ENCODE peak calls at places on chromosomes 16 and 17, in six cellular contexts. One of them, this sample, is unnamed.

GRCh38 chr16:66447491-66447890 is 20.4 kb downstream of the BEAN1 start:
- DNase-seq in body of pancreas: no peak
- DNase-seq in HCT116: no peak
- DNase-seq in transverse colon: no peak
- DNase-seq in esophagus muscularis mucosa: no peak
- DNase-seq in breast epithelium: no peak
- DNase-seq in this sample: no peak

GRCh38 chr17:29930399-29931010 is 477 bp upstream of the SSH2 start:
- DNase-seq in body of pancreas: no peak
- DNase-seq in HCT116: no peak
- DNase-seq in transverse colon: peak; percentile 13
- DNase-seq in esophagus muscularis mucosa: no peak
- DNase-seq in breast epithelium: no peak
- DNase-seq in this sample: no peak

GRCh38 chr17:49817993-49818392 is 29.5 kb downstream of the KAT7 start:
- DNase-seq in body of pancreas: no peak
- DNase-seq in HCT116: no peak
- DNase-seq in transverse colon: no peak
- DNase-seq in esophagus muscularis mucosa: no peak
- DNase-seq in breast epithelium: no peak
- DNase-seq in this sample: no peak

GRCh38 chr17:4559139-4559791 is 1.1 kb downstream of the GGT6 start:
- DNase-seq in body of pancreas: peak; percentile 51
- DNase-seq in HCT116: no peak
- DNase-seq in transverse colon: peak; percentile 51
- DNase-seq in esophagus muscularis mucosa: no peak
- DNase-seq in breast epithelium: no peak
- DNase-seq in this sample: peak; percentile 51

GRCh38 chr17:35046740-35047283 is 16.7 kb downstream of the RFFL start:
- DNase-seq in body of pancreas: peak; percentile 16
- DNase-seq in HCT116: no peak
- DNase-seq in transverse colon: no peak
- DNase-seq in esophagus muscularis mucosa: no peak
- DNase-seq in breast epithelium: no peak
- DNase-seq in this sample: no peak

GRCh38 chr17:58329035-58329807 is 626 bp upstream of the TSPOAP1 start:
- DNase-seq in body of pancreas: peak; percentile 74
- DNase-seq in HCT116: no peak
- DNase-seq in transverse colon: peak; percentile 53
- DNase-seq in esophagus muscularis mucosa: no peak
- DNase-seq in breast epithelium: no peak
- DNase-seq in this sample: peak; percentile 37

GRCh38 chr16:74577882-74578366 is 29.0 kb downstream of the GLG1 start:
- DNase-seq in body of pancreas: no peak
- DNase-seq in HCT116: peak; percentile 94
- DNase-seq in transverse colon: no peak
- DNase-seq in esophagus muscularis mucosa: no peak
- DNase-seq in breast epithelium: no peak
- DNase-seq in this sample: no peak

GRCh38 chr16:84957192-84957591 is 54.1 kb downstream of the ZDHHC7 start:
- DNase-seq in body of pancreas: no peak
- DNase-seq in HCT116: no peak
- DNase-seq in transverse colon: no peak
- DNase-seq in esophagus muscularis mucosa: no peak
- DNase-seq in breast epithelium: no peak
- DNase-seq in this sample: no peak

GRCh38 chr16:14400285-14400977 is 229.6 kb downstream of the PARN start:
- DNase-seq in body of pancreas: no peak
- DNase-seq in HCT116: no peak
- DNase-seq in transverse colon: no peak
- DNase-seq in esophagus muscularis mucosa: no peak
- DNase-seq in breast epithelium: no peak
- DNase-seq in this sample: no peak

GRCh38 chr17:80005360-80006338 is 30.0 kb downstream of the TBC1D16 start:
- DNase-seq in body of pancreas: peak; percentile 57
- DNase-seq in HCT116: peak; percentile 40
- DNase-seq in transverse colon: peak; percentile 44
- DNase-seq in esophagus muscularis mucosa: no peak
- DNase-seq in breast epithelium: no peak
- DNase-seq in this sample: peak; percentile 56

DNA sequence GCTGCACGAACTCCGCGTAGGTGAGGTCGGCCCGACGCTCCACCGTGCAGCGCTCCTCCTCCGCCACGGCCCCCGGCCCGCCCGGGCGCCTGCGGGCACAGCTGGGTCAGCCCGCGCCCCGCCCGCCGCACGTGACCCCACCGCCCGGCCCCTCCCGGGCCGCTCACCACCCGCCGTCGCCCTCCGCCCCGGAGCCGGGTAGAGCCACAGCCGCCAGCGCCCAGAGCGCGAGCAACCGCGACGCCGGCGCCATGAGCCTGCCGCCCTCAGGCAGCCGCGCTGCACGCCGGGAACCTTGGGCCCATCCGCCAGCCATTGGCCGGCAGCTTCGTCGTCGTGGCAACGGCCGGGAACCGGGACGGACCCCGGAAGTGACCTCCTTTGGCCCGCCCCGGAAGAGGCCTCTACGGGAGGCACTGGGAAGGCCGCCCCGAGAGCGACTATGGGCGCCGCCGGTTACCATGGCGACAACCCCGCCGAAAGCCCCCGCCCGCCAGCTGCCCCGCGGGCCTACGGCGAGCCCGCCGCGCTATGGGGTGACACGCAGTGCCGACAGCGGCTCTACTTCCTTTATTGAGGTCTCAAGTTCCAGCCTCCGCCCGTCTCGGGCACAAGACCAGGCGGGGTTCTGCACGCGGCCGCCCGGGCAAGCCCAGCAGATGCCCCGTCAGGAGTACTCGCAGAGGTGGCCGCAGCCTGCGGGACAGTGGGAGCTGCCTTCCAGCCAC is at the start of gene JMJD8:
- DNase-seq in body of pancreas: peak; percentile 97
- DNase-seq in HCT116: peak; percentile 89
- DNase-seq in transverse colon: peak; percentile 98
- DNase-seq in esophagus muscularis mucosa: peak; percentile 97
- DNase-seq in breast epithelium: peak; percentile 97
- DNase-seq in this sample: peak; percentile 98
- TF ChIP-seq POLR2A in body of pancreas: peak; percentile 27
- TF ChIP-seq POLR2A in HCT116: peak; percentile 93
- TF ChIP-seq POLR2A in transverse colon: peak; percentile 51
- TF ChIP-seq POLR2A in esophagus muscularis mucosa: peak; percentile 25
- TF ChIP-seq POLR2A in breast epithelium: peak; percentile 38
- TF ChIP-seq POLR2A in this sample: no peak

GRCh38 chr16:69114976-69115355 is 9.5 kb downstream of the HAS3 start:
- DNase-seq in body of pancreas: no peak
- DNase-seq in HCT116: no peak
- DNase-seq in transverse colon: no peak
- DNase-seq in esophagus muscularis mucosa: no peak
- DNase-seq in breast epithelium: no peak
- DNase-seq in this sample: no peak
- H3K36me3 ChIP-seq in body of pancreas: no peaks in the 10 kb centered on the region
- H3K36me3 ChIP-seq in HCT116: peaks cover 92% of the 10 kb centered on the region
- H3K36me3 ChIP-seq in transverse colon: no peaks in the 10 kb centered on the region
- H3K36me3 ChIP-seq in esophagus muscularis mucosa: peaks cover 83% of the 10 kb centered on the region
- H3K36me3 ChIP-seq in breast epithelium: no peaks in the 10 kb centered on the region
- H3K36me3 ChIP-seq in this sample: peaks cover 88% of the 10 kb centered on the region

GRCh38 chr17:77315010-77315409 is 174.2 kb downstream of the SEC14L1 start:
- DNase-seq in body of pancreas: no peak
- DNase-seq in HCT116: no peak
- DNase-seq in transverse colon: peak; percentile 5
- DNase-seq in esophagus muscularis mucosa: no peak
- DNase-seq in breast epithelium: no peak
- DNase-seq in this sample: no peak

GRCh38 chr17:77312061-77312684 is 171.4 kb downstream of the SEC14L1 start:
- DNase-seq in body of pancreas: no peak
- DNase-seq in HCT116: no peak
- DNase-seq in transverse colon: no peak
- DNase-seq in esophagus muscularis mucosa: no peak
- DNase-seq in breast epithelium: no peak
- DNase-seq in this sample: no peak

GRCh38 chr17:77314601-77315000 is 173.8 kb downstream of the SEC14L1 start:
- DNase-seq in body of pancreas: no peak
- DNase-seq in HCT116: no peak
- DNase-seq in transverse colon: peak; percentile 7
- DNase-seq in esophagus muscularis mucosa: no peak
- DNase-seq in breast epithelium: no peak
- DNase-seq in this sample: no peak

GRCh38 chr17:77312786-77313599 is 172.2 kb downstream of the SEC14L1 start:
- DNase-seq in body of pancreas: peak; percentile 47
- DNase-seq in HCT116: no peak
- DNase-seq in transverse colon: peak; percentile 73
- DNase-seq in esophagus muscularis mucosa: no peak
- DNase-seq in breast epithelium: peak; percentile 76
- DNase-seq in this sample: peak; percentile 75

DNA sequence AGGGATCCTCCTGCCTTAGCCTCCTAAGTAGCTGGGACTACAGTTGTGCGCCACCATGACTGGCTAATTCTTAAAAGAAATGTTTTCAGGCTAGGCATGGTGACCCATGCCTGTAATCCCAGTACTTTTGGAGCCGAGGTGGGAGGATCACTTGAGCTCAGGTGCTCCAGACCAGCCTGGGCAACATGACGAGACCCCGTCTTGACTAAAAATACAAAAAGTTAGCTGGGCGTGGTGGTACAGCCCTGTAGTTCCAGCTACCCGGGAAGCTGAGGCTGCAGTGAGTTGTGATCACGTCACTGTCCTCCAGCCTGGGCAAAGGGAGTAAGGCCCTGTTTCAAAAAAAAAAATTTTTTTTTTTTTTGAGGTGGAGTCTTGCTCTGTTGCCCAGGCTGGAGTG is 173.1 kb downstream of the SEC14L1 start:
- DNase-seq in body of pancreas: no peak
- DNase-seq in HCT116: no peak
- DNase-seq in transverse colon: peak; percentile 7
- DNase-seq in esophagus muscularis mucosa: no peak
- DNase-seq in breast epithelium: no peak
- DNase-seq in this sample: no peak
- H3K27ac ChIP-seq in body of pancreas: no peak overlapping the region
- H3K27ac ChIP-seq in HCT116: no peak overlapping the region
- H3K27ac ChIP-seq in transverse colon: peak overlapping the region; percentile 78
- H3K27ac ChIP-seq in esophagus muscularis mucosa: peak overlapping the region; percentile 65
- H3K27ac ChIP-seq in breast epithelium: peak overlapping the region; percentile 63
- H3K27ac ChIP-seq in this sample: peak overlapping the region; percentile 42

GRCh38 chr17:48608921-48609505 is 1.8 kb downstream of the HOXB7 start:
- DNase-seq in body of pancreas: no peak
- DNase-seq in HCT116: no peak
- DNase-seq in transverse colon: no peak
- DNase-seq in esophagus muscularis mucosa: no peak
- DNase-seq in breast epithelium: no peak
- DNase-seq in this sample: no peak

GRCh38 chr17:48611681-48612455 is 1.1 kb upstream of the HOXB7 start:
- DNase-seq in body of pancreas: no peak
- DNase-seq in HCT116: no peak
- DNase-seq in transverse colon: peak; percentile 59
- DNase-seq in esophagus muscularis mucosa: no peak
- DNase-seq in breast epithelium: no peak
- DNase-seq in this sample: no peak

GRCh38 chr17:48611213-48611612 is 396 bp upstream of the HOXB7 start:
- DNase-seq in body of pancreas: no peak
- DNase-seq in HCT116: no peak
- DNase-seq in transverse colon: no peak
- DNase-seq in esophagus muscularis mucosa: no peak
- DNase-seq in breast epithelium: no peak
- DNase-seq in this sample: no peak

GRCh38 chr17:48609754-48610281 is 999 bp downstream of the HOXB7 start:
- DNase-seq in body of pancreas: no peak
- DNase-seq in HCT116: no peak
- DNase-seq in transverse colon: no peak
- DNase-seq in esophagus muscularis mucosa: no peak
- DNase-seq in breast epithelium: no peak
- DNase-seq in this sample: no peak

DNA sequence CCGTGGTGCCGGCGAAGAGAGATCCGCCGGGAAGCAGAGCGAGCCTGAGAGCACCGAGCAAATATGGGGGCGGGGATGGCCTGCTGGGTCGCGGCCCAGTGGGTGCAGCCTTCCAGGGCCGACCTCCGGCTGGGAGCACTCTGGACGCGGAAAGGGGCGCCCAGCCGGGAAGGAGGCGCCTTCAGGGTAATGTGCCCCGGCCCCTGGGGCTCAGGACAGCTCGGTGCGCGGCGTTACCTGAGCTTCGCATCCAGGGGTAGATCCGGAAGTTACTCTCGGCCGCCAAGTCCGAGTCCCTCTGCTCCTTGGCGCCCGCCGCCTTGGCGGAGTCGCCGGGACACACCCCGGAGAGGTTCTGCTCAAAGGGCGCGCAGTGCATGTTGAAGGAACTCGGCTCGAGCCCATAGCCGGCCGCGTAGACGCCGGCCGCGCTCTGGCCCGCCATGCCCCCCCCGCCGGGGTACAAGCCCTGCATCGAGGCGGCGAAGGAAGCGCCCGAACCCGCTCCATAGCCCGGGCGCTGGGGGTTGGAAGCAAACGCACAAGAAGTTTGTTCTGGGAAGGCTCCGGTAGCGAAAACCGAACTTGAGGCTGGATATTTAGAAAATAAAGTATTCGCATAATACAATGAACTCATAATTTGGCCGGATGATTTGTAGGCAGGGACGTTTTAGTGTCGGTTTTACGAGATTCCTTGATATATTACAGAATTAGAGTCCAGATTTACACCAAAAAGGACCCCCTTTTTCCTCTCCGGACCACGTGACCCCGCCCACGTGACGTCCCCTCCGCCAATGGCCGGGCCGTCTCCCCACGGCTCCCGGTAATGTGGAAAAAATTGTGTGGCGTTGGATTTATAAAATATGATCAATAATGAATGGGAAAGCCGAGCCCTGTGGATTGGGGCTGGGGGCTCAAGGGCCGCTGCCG is at the start of gene HOXB7:
- DNase-seq in body of pancreas: no peak
- DNase-seq in HCT116: no peak
- DNase-seq in transverse colon: peak; percentile 88
- DNase-seq in esophagus muscularis mucosa: no peak
- DNase-seq in breast epithelium: no peak
- DNase-seq in this sample: peak; percentile 45
- TF ChIP-seq POLR2A in body of pancreas: no peak
- TF ChIP-seq POLR2A in HCT116: peak; percentile 38
- TF ChIP-seq POLR2A in transverse colon: peak; percentile 89
- TF ChIP-seq POLR2A in esophagus muscularis mucosa: no peak
- TF ChIP-seq POLR2A in breast epithelium: no peak
- TF ChIP-seq POLR2A in this sample: no peak

GRCh38 chr16:10298416-10298815 is 87.4 kb upstream of the ATF7IP2 start:
- DNase-seq in body of pancreas: no peak
- DNase-seq in HCT116: no peak
- DNase-seq in transverse colon: no peak
- DNase-seq in esophagus muscularis mucosa: no peak
- DNase-seq in breast epithelium: no peak
- DNase-seq in this sample: no peak

GRCh38 chr16:10297341-10298006 is 88.4 kb upstream of the ATF7IP2 start:
- DNase-seq in body of pancreas: peak; percentile 40
- DNase-seq in HCT116: no peak
- DNase-seq in transverse colon: peak; percentile 32
- DNase-seq in esophagus muscularis mucosa: no peak
- DNase-seq in breast epithelium: no peak
- DNase-seq in this sample: no peak

DNA sequence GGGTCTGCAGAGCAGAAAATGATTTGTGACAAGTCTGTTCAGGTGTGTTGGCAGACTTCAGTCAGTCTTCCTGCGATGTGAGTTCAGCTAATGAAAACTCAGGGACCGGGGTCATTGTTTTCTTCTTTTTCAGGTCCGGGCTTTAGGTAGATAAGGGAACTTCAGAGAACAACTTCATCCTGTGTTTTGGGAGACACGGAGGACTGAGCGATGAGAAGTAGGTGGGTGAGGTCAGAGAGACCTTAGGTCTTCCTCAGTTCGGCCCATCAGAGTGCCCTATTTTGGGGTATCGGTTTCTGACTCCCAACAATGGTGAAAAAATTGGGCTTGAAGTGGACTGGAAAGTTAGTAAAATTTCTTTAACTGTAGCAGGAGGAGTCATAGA is 88.9 kb upstream of the ATF7IP2 start:
- DNase-seq in body of pancreas: no peak
- DNase-seq in HCT116: no peak
- DNase-seq in transverse colon: no peak
- DNase-seq in esophagus muscularis mucosa: no peak
- DNase-seq in breast epithelium: no peak
- DNase-seq in this sample: no peak
- H3K36me3 ChIP-seq in body of pancreas: no peaks in the 10 kb centered on the region
- H3K36me3 ChIP-seq in HCT116: no peaks in the 10 kb centered on the region
- H3K36me3 ChIP-seq in transverse colon: no peaks in the 10 kb centered on the region
- H3K36me3 ChIP-seq in esophagus muscularis mucosa: no peaks in the 10 kb centered on the region
- H3K36me3 ChIP-seq in breast epithelium: no peaks in the 10 kb centered on the region
- H3K36me3 ChIP-seq in this sample: no peaks in the 10 kb centered on the region